ENCODE peak calls at places on chromosomes 16 and 17, in four cellular contexts. V is H9, O is cardiac muscle cell, E is A549. Q is an unnamed sample.

GRCh38 chr16:19967963-19968362 is 83.3 kb upstream of the GPRC5B start:
- DNase-seq in O (no peak), V (no peak), E (no peak), Q (no peak)

GRCh38 chr16:86931410-86931941 is 353.1 kb downstream of the FOXL1 start:
- DNase-seq in O (peak), E (no peak), V (no peak), Q (no peak)

GRCh38 chr17:2855063-2855600 is 58.9 kb downstream of the RAP1GAP2 start:
- DNase-seq in O (no peak), E (no peak), V (no peak), Q (no peak)

GRCh38 chr16:62503073-62503472 is 466.8 kb upstream of the CDH8 start:
- DNase-seq in E (no peak), V (no peak), O (no peak), Q (no peak)

GRCh38 chr17:69898606-69899005 is 176.4 kb upstream of the KCNJ16 start:
- DNase-seq in E (no peak), V (no peak), O (no peak), Q (no peak)

GRCh38 chr16:19969284-19969683 is 84.6 kb upstream of the GPRC5B start:
- DNase-seq in O (no peak), E (no peak), V (peak), Q (no peak)

GRCh38 chr17:75658237-75658636 is 8.7 kb downstream of the RECQL5 start:
- DNase-seq in O (no peak), V (no peak), E (no peak), Q (no peak)

GRCh38 chr17:20121359-20122235 is 112.4 kb downstream of the SPECC1 start:
- DNase-seq in V (peak), O (peak), E (peak), Q (peak)

GRCh38 chr17:8785547-8786412 is 13.4 kb downstream of the MFSD6L start:
- DNase-seq in V (peak), O (peak), E (peak), Q (peak)

GRCh38 chr16:67672739-67673662 is 6.4 kb downstream of the C16orf86 start:
- DNase-seq in O (peak), V (peak), E (peak), Q (peak)

GRCh38 chr17:10523043-10523442 is 4.7 kb upstream of the MYH1 start:
- DNase-seq in V (no peak), E (no peak), O (no peak), Q (no peak)

GRCh38 chr17:72407336-72408121 is 286.7 kb downstream of the SOX9 start:
- DNase-seq in O (no peak), E (peak), V (peak), Q (peak)

GRCh38 chr17:51853857-51854256 is 304.7 kb downstream of the CA10 start:
- DNase-seq in O (no peak), V (no peak), E (no peak), Q (no peak)

GRCh38 chr17:73211745-73212144 is 18.9 kb downstream of the COG1 start:
- DNase-seq in O (no peak), V (no peak), E (no peak), Q (no peak)

GRCh38 chr16:13429411-13429810 is 490.5 kb upstream of the ERCC4 start:
- DNase-seq in E (no peak), V (no peak), O (no peak), Q (no peak)
- H3K27ac ChIP-seq in E (no peak), V (no peak), O (no peak), Q (no peak)

GRCh38 chr17:7237761-7238417 is 1.4 kb downstream of the PHF23 start:
- DNase-seq in O (peak), E (peak), V (peak), Q (peak)
- H3K27ac ChIP-seq in O (peak), E (peak), V (no peak), Q (peak)

GRCh38 chr16:12170103-12171025 is 193.8 kb downstream of the SNX29 start:
- DNase-seq in E (no peak), O (no peak), V (no peak), Q (no peak)
- H3K27ac ChIP-seq in E (no peak), O (no peak), V (no peak), Q (no peak)

DNA sequence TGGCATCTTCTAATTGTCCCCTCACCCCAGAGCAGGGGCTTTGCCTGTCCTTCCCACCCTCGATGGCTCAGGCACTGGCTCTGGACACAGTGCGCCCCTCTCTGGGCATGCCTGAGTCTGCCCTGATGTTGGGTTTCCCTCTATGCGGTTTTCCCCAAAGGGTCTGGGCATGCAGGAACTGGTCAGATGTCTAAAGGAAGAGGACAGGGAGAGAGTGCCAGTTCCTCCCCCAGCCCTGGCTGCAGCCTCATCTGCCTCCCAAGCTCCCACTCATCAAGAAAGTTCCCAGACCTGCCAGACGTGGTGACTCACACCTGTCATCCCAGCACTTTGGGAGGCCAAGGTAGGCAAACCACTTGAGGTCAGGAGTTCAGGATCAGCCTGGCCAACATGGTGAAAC is 41.3 kb upstream of the PABPN1L start:
- DNase-seq in E (no peak), V (no peak), O (no peak), Q (no peak)
- H3K27ac ChIP-seq in E (peak), V (no peak), O (no peak), Q (no peak)

GRCh38 chr16:23692190-23692837 is 13.6 kb downstream of the PLK1 start:
- DNase-seq in O (no peak), V (no peak), E (no peak), Q (no peak)
- H3K27ac ChIP-seq in O (no peak), V (no peak), E (no peak), Q (no peak)

GRCh38 chr17:36992701-36993100 is 43.9 kb downstream of the AATF start:
- DNase-seq in E (no peak), O (no peak), V (no peak), Q (no peak)

GRCh38 chr17:36989173-36989572 is 40.4 kb downstream of the AATF start:
- DNase-seq in E (no peak), O (no peak), V (no peak), Q (no peak)

GRCh38 chr17:36993227-36993626 is 44.5 kb downstream of the AATF start:
- DNase-seq in V (no peak), O (no peak), E (no peak), Q (no peak)

GRCh38 chr17:36999475-36999874 is 50.7 kb downstream of the AATF start:
- DNase-seq in E (no peak), O (no peak), V (no peak), Q (no peak)

GRCh38 chr17:36994438-36994837 is 45.7 kb downstream of the AATF start:
- DNase-seq in O (no peak), V (no peak), E (no peak), Q (no peak)
- H3K27ac ChIP-seq in O (no peak), V (no peak), E (no peak), Q (no peak)

DNA sequence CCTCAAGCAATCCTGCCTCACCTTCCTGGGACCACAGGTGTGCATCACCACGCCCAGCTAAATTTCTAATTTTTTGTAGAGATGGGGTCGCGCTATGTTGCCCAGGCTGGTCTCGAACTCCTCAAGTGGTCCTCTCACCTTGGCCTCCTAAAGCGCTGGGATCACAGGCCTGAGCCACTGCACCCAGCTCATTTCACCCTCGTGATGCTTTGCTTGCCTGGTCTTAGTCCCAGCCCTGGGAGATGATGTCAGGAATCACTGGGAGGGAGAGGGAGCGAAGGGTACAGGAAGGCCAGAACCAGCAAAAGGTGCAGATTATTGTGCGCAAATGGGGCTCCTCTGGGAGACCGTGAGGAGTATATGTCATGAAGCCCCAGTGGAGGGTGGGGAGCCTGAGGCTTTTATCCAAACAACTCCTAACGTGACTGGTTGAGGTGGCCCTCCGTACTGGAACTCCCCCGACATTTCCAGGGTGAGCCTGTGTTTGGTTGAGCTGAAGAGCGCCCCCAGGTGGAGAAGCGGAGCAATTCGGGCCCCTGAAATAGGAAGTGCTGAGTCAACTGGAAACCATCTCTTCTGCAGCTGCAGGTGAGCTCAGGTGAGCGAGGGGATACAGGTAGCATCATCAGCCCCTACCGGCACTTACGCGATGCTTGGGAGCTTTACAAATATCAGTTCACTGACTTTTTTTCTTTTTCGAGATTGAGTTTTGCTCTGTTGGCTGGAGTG is 41.2 kb upstream of the HAPSTR1 start:
- DNase-seq in O (peak), E (no peak), V (peak), Q (no peak)
- H3K27ac ChIP-seq in O (no peak), E (peak), V (no peak), Q (no peak)

DNA sequence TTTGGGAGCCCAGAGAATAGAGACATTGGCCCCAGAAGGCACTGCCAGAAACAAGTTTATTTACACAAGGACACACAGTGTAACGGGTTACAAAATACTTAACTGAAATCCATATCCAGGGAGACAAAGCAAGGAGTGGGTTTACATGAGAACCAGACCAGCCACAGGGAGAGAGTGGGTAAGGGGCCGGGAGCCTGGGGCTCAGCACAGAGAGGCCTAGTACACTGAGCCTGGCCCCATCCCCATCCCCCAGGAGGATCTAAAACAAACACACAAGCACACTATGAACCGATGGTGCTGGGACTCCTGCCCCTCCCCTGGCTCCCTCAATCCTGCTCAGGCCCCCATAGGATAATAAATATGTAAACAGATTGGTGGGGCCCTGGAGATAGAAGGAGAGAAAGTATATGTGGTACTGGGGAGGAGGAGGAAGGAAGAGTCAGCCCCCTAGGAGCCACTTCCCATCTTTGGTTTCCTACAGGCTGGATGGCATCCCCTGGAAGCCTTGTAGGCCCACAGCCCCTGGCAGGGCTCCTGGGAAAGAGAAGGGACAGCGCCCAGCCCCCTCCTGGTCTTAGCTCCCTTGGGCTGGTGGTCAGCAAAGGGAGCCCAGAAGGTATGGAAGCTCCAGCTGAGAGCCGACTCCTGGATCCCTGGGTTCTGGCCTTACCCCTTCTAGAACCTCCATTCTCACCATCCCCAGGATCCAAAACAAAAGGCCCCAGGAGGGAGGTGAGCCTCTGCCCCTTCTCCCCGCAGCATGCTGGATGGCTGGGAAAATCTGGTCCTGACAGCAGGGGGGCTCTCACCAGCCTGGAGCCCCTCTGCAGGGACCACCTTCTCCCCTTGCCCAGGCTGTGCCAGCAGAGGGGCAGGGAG is 6.4 kb downstream of the G6PC3 start:
- DNase-seq in V (peak), E (no peak), O (no peak), Q (no peak)
- H3K27ac ChIP-seq in V (no peak), E (no peak), O (peak), Q (peak)

Q was measured in substantia nigra.